ENCODE peak calls at places on chromosomes 6 and 20, in four cellular contexts. M is HEK293T, G is foreskin fibroblast, X is uterus. Q is an unnamed sample.

GRCh38 chr6:35311390-35312075 is 13.9 kb downstream of the DEF6 start:
- DNase-seq in M (no peak), G (no peak), X (no peak), Q (no peak)

GRCh38 chr20:40668449-40669228 is 20.4 kb downstream of the MAFB start:
- DNase-seq in M (no peak), G (no peak), X (no peak), Q (peak)

GRCh38 chr20:12047838-12048432 is 130.2 kb downstream of the BTBD3 start:
- DNase-seq in M (no peak), G (peak), X (no peak), Q (no peak)

GRCh38 chr6:28758046-28758817 is 165.6 kb downstream of the TRIM27 start:
- DNase-seq in M (no peak), G (peak), X (no peak), Q (peak)

GRCh38 chr6:125789576-125790402 is 971 bp upstream of the NCOA7 start:
- DNase-seq in M (peak), G (no peak), X (peak), Q (peak)

GRCh38 chr6:169289671-169290408 is 36.2 kb upstream of the THBS2 start:
- DNase-seq in M (no peak), G (no peak), X (peak), Q (peak)

GRCh38 chr6:5172057-5172683 is 87.0 kb downstream of the PPP1R3G start:
- DNase-seq in M (no peak), G (no peak), X (no peak), Q (no peak)

GRCh38 chr6:120869397-120869796 is 464.9 kb downstream of the TBC1D32 start:
- DNase-seq in M (no peak), G (no peak), X (no peak), Q (no peak)

GRCh38 chr6:169046483-169047192 is 207.0 kb downstream of the THBS2 start:
- DNase-seq in M (no peak), G (peak), X (no peak), Q (peak)

GRCh38 chr6:123803862-123804681 is at the start of gene NKAIN2:
- DNase-seq in M (peak), G (no peak), X (no peak), Q (no peak)

GRCh38 chr20:3798908-3799248 is 2.8 kb downstream of the CDC25B start:
- DNase-seq in M (no peak), G (no peak), X (no peak), Q (no peak)

GRCh38 chr20:58645277-58645968 is 5.7 kb upstream of the STX16 start:
- DNase-seq in M (no peak), G (no peak), X (peak), Q (peak)

GRCh38 chr6:41974281-41974825 is 32.7 kb upstream of the CCND3 start:
- DNase-seq in M (no peak), G (no peak), X (no peak), Q (no peak)

GRCh38 chr20:20003088-20003954 is 13.8 kb upstream of the NAA20 start:
- DNase-seq in M (no peak), G (no peak), X (peak), Q (peak)

GRCh38 chr20:49323622-49324238 is 45.9 kb upstream of the ZNFX1 start:
- DNase-seq in M (no peak), G (peak), X (no peak), Q (peak)

GRCh38 chr20:25195962-25196700 is 619 bp downstream of the ENTPD6 start:
- DNase-seq in M (peak), G (peak), X (no peak), Q (no peak)

GRCh38 chr20:47019106-47019824 is 124.6 kb downstream of the EYA2 start:
- DNase-seq in M (no peak), G (peak), X (peak), Q (peak)

GRCh38 chr6:169587992-169588391 is 113.8 kb downstream of the WDR27 start:
- DNase-seq in M (no peak), G (no peak), X (no peak), Q (no peak)

GRCh38 chr6:116476021-116476678 is 15.0 kb downstream of the CALHM6 start:
- DNase-seq in M (no peak), G (peak), X (no peak), Q (no peak)

GRCh38 chr6:18207949-18208348 is 52.7 kb downstream of the KDM1B start:
- DNase-seq in M (no peak), G (no peak), X (no peak), Q (no peak)

GRCh38 chr6:123224077-123224476 is 228.0 kb downstream of the CLVS2 start:
- DNase-seq in M (no peak), G (no peak), X (no peak), Q (no peak)

GRCh38 chr6:28710466-28711191 is 184.9 kb downstream of the GPX5 start:
- DNase-seq in M (peak), G (no peak), X (no peak), Q (peak)

GRCh38 chr6:37980222-37980595 is 160.7 kb downstream of the ZFAND3 start:
- DNase-seq in M (no peak), G (no peak), X (no peak), Q (no peak)

GRCh38 chr6:151539506-151540268 is 45.9 kb downstream of the CCDC170 start:
- DNase-seq in M (no peak), G (no peak), X (no peak), Q (no peak)